ENCODE peak calls at places on chromosomes 16 and 17, in five cellular contexts. L is hypothalamus; I is heart right ventricle; J is stimulated activated CD4-positive, alpha-beta T cell treated with anti-CD3 and anti-CD28 coated beads, Interleukin-2, amount 100 ng/mL, for 48 hours; B is GM19239. T is an unnamed sample.

GRCh38 chr16:85539629-85540291 is 73.4 kb upstream of the GSE1 start:
- DNase-seq in L (no peak), I (no peak), J (no peak), B (no peak), T (no peak)

GRCh38 chr16:53219795-53220194 is 165.0 kb downstream of the CHD9 start:
- DNase-seq in L (no peak), I (no peak), J (no peak), B (no peak), T (no peak)

GRCh38 chr17:16378631-16379282 is 2.1 kb upstream of the UBB start:
- DNase-seq in L (no peak), I (no peak), J (no peak), B (no peak), T (no peak)

GRCh38 chr16:16158741-16159374 is 64.4 kb downstream of the ABCC6 start:
- DNase-seq in L (no peak), I (no peak), J (no peak), B (no peak), T (no peak)

GRCh38 chr16:29651950-29652349 is 11.1 kb upstream of the SPN start:
- DNase-seq in L (no peak), I (no peak), J (no peak), B (no peak), T (no peak)

GRCh38 chr16:69917739-69918138 is 33.4 kb upstream of the CLEC18A start:
- DNase-seq in L (no peak), I (no peak), J (no peak), B (no peak), T (peak)

GRCh38 chr16:84282533-84282932 is 12.1 kb upstream of the WFDC1 start:
- DNase-seq in L (no peak), I (no peak), J (no peak), B (no peak), T (no peak)

GRCh38 chr17:69757794-69758430 is 317.1 kb upstream of the KCNJ16 start:
- DNase-seq in L (no peak), I (no peak), J (no peak), B (no peak), T (no peak)

GRCh38 chr16:52912565-52913173 is 140.0 kb downstream of the CHD9NB start:
- DNase-seq in L (peak), I (peak), J (peak), B (peak), T (no peak)

GRCh38 chr16:81371106-81371505 is 56.3 kb downstream of the GAN start:
- DNase-seq in L (no peak), I (no peak), J (no peak), B (no peak), T (no peak)

GRCh38 chr17:43125967-43126910 is 1.1 kb upstream of the BRCA1 start:
- DNase-seq in L (no peak), I (no peak), J (no peak), B (no peak), T (no peak)

GRCh38 chr16:73735018-73735417 is 561.6 kb upstream of the PSMD7 start:
- DNase-seq in L (no peak), I (no peak), J (no peak), B (no peak), T (no peak)

GRCh38 chr16:86100205-86101134 is 201.5 kb downstream of the IRF8 start:
- DNase-seq in L (no peak), I (no peak), J (no peak), B (no peak), T (no peak)

GRCh38 chr17:17506893-17507464 is 10.8 kb upstream of the RASD1 start:
- DNase-seq in L (no peak), I (peak), J (no peak), B (no peak), T (peak)

T was measured in cardiac septum.